ENCODE peak calls at places on chromosomes 12 and 14, in five cellular contexts. One of them, this sample, is unnamed. For H3K27me3, the result is how much of the 10 kb centered on the place peaks cover.

GRCh38 chr14:103078420-103078749 is 5.6 kb upstream of the LBHD2 start:
- DNase-seq in brain microvascular endothelial cell: peak
- DNase-seq in GM12878: peak
- DNase-seq in SJSA1: peak
- DNase-seq in ovary: peak
- DNase-seq in this sample: peak

GRCh38 chr14:21101802-21102413 is 1.0 kb downstream of the TMEM253 start:
- DNase-seq in brain microvascular endothelial cell: no peak
- DNase-seq in GM12878: no peak
- DNase-seq in SJSA1: no peak
- DNase-seq in ovary: no peak
- DNase-seq in this sample: no peak

GRCh38 chr12:2415568-2415944 is 362.8 kb downstream of the CACNA1C start:
- DNase-seq in brain microvascular endothelial cell: no peak
- DNase-seq in GM12878: no peak
- DNase-seq in SJSA1: no peak
- DNase-seq in ovary: no peak
- DNase-seq in this sample: no peak

GRCh38 chr12:14007638-14008037 is 26.2 kb upstream of the GRIN2B start:
- DNase-seq in brain microvascular endothelial cell: no peak
- DNase-seq in GM12878: no peak
- DNase-seq in SJSA1: no peak
- DNase-seq in ovary: no peak
- DNase-seq in this sample: no peak

GRCh38 chr12:8894378-8894777 is 19.9 kb upstream of the PHC1 start:
- DNase-seq in brain microvascular endothelial cell: no peak
- DNase-seq in GM12878: no peak
- DNase-seq in SJSA1: no peak
- DNase-seq in ovary: no peak
- DNase-seq in this sample: no peak

GRCh38 chr12:103698752-103699540 is 111.9 kb downstream of the STAB2 start:
- DNase-seq in brain microvascular endothelial cell: no peak
- DNase-seq in GM12878: peak
- DNase-seq in SJSA1: no peak
- DNase-seq in ovary: no peak
- DNase-seq in this sample: no peak

GRCh38 chr12:20946732-20947131 is 136.2 kb downstream of the SLCO1B3 start:
- DNase-seq in brain microvascular endothelial cell: peak
- DNase-seq in GM12878: no peak
- DNase-seq in SJSA1: peak
- DNase-seq in ovary: no peak
- DNase-seq in this sample: no peak

GRCh38 chr12:109946505-109946904 is 46.4 kb downstream of the TCHP start:
- DNase-seq in brain microvascular endothelial cell: peak
- DNase-seq in GM12878: no peak
- DNase-seq in SJSA1: no peak
- DNase-seq in ovary: peak
- DNase-seq in this sample: no peak

GRCh38 chr12:75505706-75506312 is 5.6 kb downstream of the KRR1 start:
- DNase-seq in brain microvascular endothelial cell: no peak
- DNase-seq in GM12878: no peak
- DNase-seq in SJSA1: peak
- DNase-seq in ovary: no peak
- DNase-seq in this sample: no peak

GRCh38 chr12:10559241-10559640 is 53.6 kb downstream of the EIF2S3B start:
- DNase-seq in brain microvascular endothelial cell: no peak
- DNase-seq in GM12878: no peak
- DNase-seq in SJSA1: no peak
- DNase-seq in ovary: no peak
- DNase-seq in this sample: no peak

GRCh38 chr12:96295532-96296160 is 101.5 kb downstream of the ELK3 start:
- DNase-seq in brain microvascular endothelial cell: no peak
- DNase-seq in GM12878: no peak
- DNase-seq in SJSA1: peak
- DNase-seq in ovary: no peak
- DNase-seq in this sample: no peak

GRCh38 chr14:99382071-99382640 is 98.5 kb downstream of the SETD3 start:
- DNase-seq in brain microvascular endothelial cell: no peak
- DNase-seq in GM12878: no peak
- DNase-seq in SJSA1: no peak
- DNase-seq in ovary: no peak
- DNase-seq in this sample: no peak

GRCh38 chr12:54417712-54418440 is 1.2 kb downstream of the ITGA5 start:
- DNase-seq in brain microvascular endothelial cell: no peak
- DNase-seq in GM12878: no peak
- DNase-seq in SJSA1: no peak
- DNase-seq in ovary: peak
- DNase-seq in this sample: peak

GRCh38 chr14:68285421-68286179 is 466.0 kb downstream of the RAD51B start:
- DNase-seq in brain microvascular endothelial cell: no peak
- DNase-seq in GM12878: peak
- DNase-seq in SJSA1: no peak
- DNase-seq in ovary: no peak
- DNase-seq in this sample: no peak

GRCh38 chr12:24197517-24197916 is 248.0 kb upstream of the SOX5 start:
- DNase-seq in brain microvascular endothelial cell: no peak
- DNase-seq in GM12878: no peak
- DNase-seq in SJSA1: peak
- DNase-seq in ovary: no peak
- DNase-seq in this sample: no peak

GRCh38 chr12:5487076-5487475 is 55.2 kb downstream of the NTF3 start:
- DNase-seq in brain microvascular endothelial cell: no peak
- DNase-seq in GM12878: no peak
- DNase-seq in SJSA1: no peak
- DNase-seq in ovary: no peak
- DNase-seq in this sample: no peak

GRCh38 chr14:96191355-96191754 is 13.3 kb upstream of the BDKRB2 start:
- DNase-seq in brain microvascular endothelial cell: no peak
- DNase-seq in GM12878: no peak
- DNase-seq in SJSA1: no peak
- DNase-seq in ovary: no peak
- DNase-seq in this sample: no peak

GRCh38 chr12:122558721-122559641 is 31.9 kb downstream of the KNTC1 start:
- DNase-seq in brain microvascular endothelial cell: no peak
- DNase-seq in GM12878: no peak
- DNase-seq in SJSA1: no peak
- DNase-seq in ovary: no peak
- DNase-seq in this sample: no peak

GRCh38 chr12:8465597-8465996 is 9.8 kb downstream of the CLEC6A start:
- DNase-seq in brain microvascular endothelial cell: no peak
- DNase-seq in GM12878: no peak
- DNase-seq in SJSA1: no peak
- DNase-seq in ovary: no peak
- DNase-seq in this sample: no peak

GRCh38 chr14:82410064-82410463 is 876.4 kb upstream of the SEL1L start:
- DNase-seq in brain microvascular endothelial cell: no peak
- DNase-seq in GM12878: no peak
- DNase-seq in SJSA1: no peak
- DNase-seq in ovary: no peak
- DNase-seq in this sample: no peak

GRCh38 chr12:53102883-53103807 is at the start of gene SOAT2:
- DNase-seq in brain microvascular endothelial cell: no peak
- DNase-seq in GM12878: peak
- DNase-seq in SJSA1: no peak
- DNase-seq in ovary: no peak
- DNase-seq in this sample: no peak

GRCh38 chr12:53105712-53106439 is 2.6 kb downstream of the SOAT2 start:
- DNase-seq in brain microvascular endothelial cell: no peak
- DNase-seq in GM12878: no peak
- DNase-seq in SJSA1: no peak
- DNase-seq in ovary: no peak
- DNase-seq in this sample: no peak

GRCh38 chr12:53107122-53107521 is 3.8 kb downstream of the SOAT2 start:
- DNase-seq in brain microvascular endothelial cell: no peak
- DNase-seq in GM12878: no peak
- DNase-seq in SJSA1: no peak
- DNase-seq in ovary: no peak
- DNase-seq in this sample: no peak

GRCh38 chr12:53103860-53104305 is 597 bp downstream of the SOAT2 start:
- DNase-seq in brain microvascular endothelial cell: no peak
- DNase-seq in GM12878: peak
- DNase-seq in SJSA1: no peak
- DNase-seq in ovary: no peak
- DNase-seq in this sample: no peak

GRCh38 chr12:53105256-53105655 is 2.0 kb downstream of the SOAT2 start:
- DNase-seq in brain microvascular endothelial cell: no peak
- DNase-seq in GM12878: no peak
- DNase-seq in SJSA1: no peak
- DNase-seq in ovary: no peak
- DNase-seq in this sample: no peak
- H3K27ac ChIP-seq in brain microvascular endothelial cell: no peak
- H3K27ac ChIP-seq in GM12878: no peak
- H3K27ac ChIP-seq in SJSA1: no peak
- H3K27ac ChIP-seq in ovary: no peak
- H3K27ac ChIP-seq in this sample: no peak

GRCh38 chr14:100570726-100571454 is 16.3 kb downstream of the BEGAIN start:
- DNase-seq in brain microvascular endothelial cell: no peak
- DNase-seq in GM12878: no peak
- DNase-seq in SJSA1: no peak
- DNase-seq in ovary: no peak
- DNase-seq in this sample: no peak

GRCh38 chr14:100568164-100568997 is 18.8 kb downstream of the BEGAIN start:
- DNase-seq in brain microvascular endothelial cell: no peak
- DNase-seq in GM12878: no peak
- DNase-seq in SJSA1: no peak
- DNase-seq in ovary: no peak
- DNase-seq in this sample: no peak

GRCh38 chr14:100569734-100570251 is 17.4 kb downstream of the BEGAIN start:
- DNase-seq in brain microvascular endothelial cell: no peak
- DNase-seq in GM12878: no peak
- DNase-seq in SJSA1: no peak
- DNase-seq in ovary: no peak
- DNase-seq in this sample: no peak

GRCh38 chr14:100567877-100568163 is 19.4 kb downstream of the BEGAIN start:
- DNase-seq in brain microvascular endothelial cell: no peak
- DNase-seq in GM12878: no peak
- DNase-seq in SJSA1: no peak
- DNase-seq in ovary: no peak
- DNase-seq in this sample: no peak

DNA sequence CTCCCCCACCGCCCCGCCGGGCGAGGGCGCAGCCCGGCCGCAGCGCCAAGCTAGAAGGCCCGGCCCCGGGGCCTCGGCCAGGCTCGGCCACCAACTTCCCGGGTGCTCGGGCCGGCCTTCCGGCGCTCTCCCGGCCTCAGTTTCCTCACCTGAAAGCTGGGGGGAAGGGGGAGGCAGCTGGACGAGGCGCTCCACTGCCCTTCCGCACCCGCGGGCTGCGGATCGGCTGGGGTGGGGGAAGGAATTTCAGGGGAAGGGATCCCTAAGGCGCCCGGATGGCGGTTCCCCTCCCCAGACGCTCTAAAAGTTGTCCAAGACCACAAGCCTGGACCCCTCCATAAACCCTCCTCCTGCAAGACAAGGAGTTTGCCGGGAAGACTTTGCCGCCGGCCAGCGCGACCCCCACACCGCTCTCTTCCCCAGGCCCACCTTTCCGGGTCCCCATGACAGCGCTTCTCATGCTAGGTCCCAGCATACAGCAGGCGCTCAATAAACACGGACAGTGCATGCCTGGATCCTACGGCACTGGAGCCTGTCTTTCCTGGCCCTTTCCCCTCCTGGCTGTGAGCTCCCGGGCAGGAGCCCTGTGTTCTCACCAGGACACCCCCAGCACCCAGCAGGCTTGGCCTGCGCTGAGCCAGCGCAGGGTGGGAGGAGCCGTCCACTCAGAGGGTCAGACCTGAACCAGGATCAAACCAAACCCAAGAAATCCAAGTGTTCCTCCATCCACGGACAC is 18.1 kb downstream of the BEGAIN start:
- DNase-seq in brain microvascular endothelial cell: no peak
- DNase-seq in GM12878: no peak
- DNase-seq in SJSA1: no peak
- DNase-seq in ovary: no peak
- DNase-seq in this sample: no peak
- H3K4me3 ChIP-seq in brain microvascular endothelial cell: no peak
- H3K4me3 ChIP-seq in GM12878: no peak
- H3K4me3 ChIP-seq in SJSA1: no peak
- H3K4me3 ChIP-seq in ovary: peak
- H3K4me3 ChIP-seq in this sample: peak

DNA sequence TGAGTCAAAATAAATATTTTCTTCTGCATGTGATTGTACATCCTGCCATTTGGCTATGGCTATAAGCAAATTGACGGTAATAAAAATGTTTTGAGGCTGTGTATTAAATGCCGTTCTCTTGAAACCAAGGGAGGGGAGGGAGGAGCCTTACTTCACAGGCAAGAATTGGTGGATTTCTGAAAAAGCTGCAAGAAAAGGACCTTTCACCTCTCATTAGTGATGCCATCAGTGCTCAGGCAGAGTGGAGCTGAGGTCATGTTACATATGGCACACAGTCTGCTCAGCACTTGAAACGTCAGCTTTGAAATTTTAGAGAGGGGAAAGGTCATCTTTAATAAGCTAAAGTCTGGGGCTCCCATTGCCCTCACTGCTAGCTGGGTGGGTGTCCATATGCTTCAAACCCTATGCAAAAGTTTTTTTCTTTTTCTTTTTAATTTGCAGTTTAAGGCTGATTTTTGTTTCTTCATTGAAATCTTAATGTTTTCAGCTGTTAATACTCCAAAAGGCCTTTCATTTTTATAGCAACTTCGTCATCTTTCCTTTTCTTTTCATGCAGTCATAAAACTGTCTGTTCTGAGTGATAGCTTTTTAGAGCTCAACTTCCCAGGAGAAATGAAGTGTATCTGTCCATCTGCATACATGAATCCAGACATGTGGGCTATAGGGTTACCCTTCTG is 9.8 kb upstream of the SIX1 start:
- DNase-seq in brain microvascular endothelial cell: no peak
- DNase-seq in GM12878: no peak
- DNase-seq in SJSA1: no peak
- DNase-seq in ovary: no peak
- DNase-seq in this sample: no peak
- H3K27me3 ChIP-seq in brain microvascular endothelial cell: under half
- H3K27me3 ChIP-seq in GM12878: under half
- H3K27me3 ChIP-seq in SJSA1: under half
- H3K27me3 ChIP-seq in ovary: under half
- H3K27me3 ChIP-seq in this sample: under half

GRCh38 chr12:132243596-132244289 is 85.6 kb downstream of the GALNT9 start:
- DNase-seq in brain microvascular endothelial cell: no peak
- DNase-seq in GM12878: no peak
- DNase-seq in SJSA1: no peak
- DNase-seq in ovary: no peak
- DNase-seq in this sample: no peak

GRCh38 chr12:132245521-132246101 is 83.8 kb downstream of the GALNT9 start:
- DNase-seq in brain microvascular endothelial cell: no peak
- DNase-seq in GM12878: no peak
- DNase-seq in SJSA1: no peak
- DNase-seq in ovary: no peak
- DNase-seq in this sample: no peak

GRCh38 chr12:132247718-132248438 is 81.5 kb downstream of the GALNT9 start:
- DNase-seq in brain microvascular endothelial cell: no peak
- DNase-seq in GM12878: no peak
- DNase-seq in SJSA1: no peak
- DNase-seq in ovary: no peak
- DNase-seq in this sample: no peak

GRCh38 chr12:132246997-132247717 is 82.2 kb downstream of the GALNT9 start:
- DNase-seq in brain microvascular endothelial cell: no peak
- DNase-seq in GM12878: no peak
- DNase-seq in SJSA1: no peak
- DNase-seq in ovary: no peak
- DNase-seq in this sample: no peak

GRCh38 chr12:132244724-132245295 is 84.6 kb downstream of the GALNT9 start:
- DNase-seq in brain microvascular endothelial cell: no peak
- DNase-seq in GM12878: no peak
- DNase-seq in SJSA1: no peak
- DNase-seq in ovary: no peak
- DNase-seq in this sample: no peak
- H3K27ac ChIP-seq in brain microvascular endothelial cell: no peak
- H3K27ac ChIP-seq in GM12878: no peak
- H3K27ac ChIP-seq in SJSA1: no peak
- H3K27ac ChIP-seq in ovary: no peak
- H3K27ac ChIP-seq in this sample: no peak

This sample was measured in psoas muscle.